ENCODE peak calls at places on chromosomes 11 and 22, in four cellular contexts. C is CD8-positive, alpha-beta T cell; J is psoas muscle; L is IMR-90. Q is an unnamed sample. For H3K4me1 and H3K9me3, the result is how much of the 10 kb centered on the place peaks cover.

GRCh38 chr11:118910309-118911112 is 15.2 kb downstream of the BCL9L start:
- DNase-seq in L (peak), J (peak), C (no peak), Q (peak)

GRCh38 chr11:124872280-124872679 is 7.0 kb downstream of the ROBO3 start:
- DNase-seq in C (no peak), J (no peak), L (no peak), Q (no peak)

GRCh38 chr11:63855975-63856374 is 17.1 kb downstream of the MARK2 start:
- DNase-seq in L (no peak), C (no peak), J (no peak), Q (peak)

GRCh38 chr11:1529286-1529685 is 42.7 kb upstream of the MOB2 start:
- DNase-seq in L (no peak), J (no peak), C (no peak), Q (no peak)

GRCh38 chr11:128802358-128802981 is 64.6 kb downstream of the KCNJ1 start:
- DNase-seq in J (no peak), L (no peak), C (no peak), Q (peak)

GRCh38 chr11:120603071-120603470 is 91.5 kb downstream of the GRIK4 start:
- DNase-seq in C (no peak), J (no peak), L (no peak), Q (no peak)

GRCh38 chr22:37045958-37046357 is 5.6 kb upstream of the KCTD17 start:
- DNase-seq in J (no peak), C (no peak), L (peak), Q (no peak)

GRCh38 chr22:31977141-31977781 is 32.9 kb downstream of the YWHAH start:
- DNase-seq in C (peak), L (peak), J (peak), Q (peak)

GRCh38 chr11:104731890-104732289 is 166.4 kb downstream of the CASP12 start:
- DNase-seq in C (no peak), J (no peak), L (no peak), Q (no peak)

GRCh38 chr11:1041471-1041870 is 5.0 kb upstream of the MUC6 start:
- DNase-seq in J (peak), L (no peak), C (no peak), Q (no peak)

GRCh38 chr11:12692238-12693074 is 18.2 kb downstream of the TEAD1 start:
- DNase-seq in L (peak), C (no peak), J (peak), Q (peak)

GRCh38 chr11:109112748-109113378 is 309.1 kb upstream of the C11orf87 start:
- DNase-seq in J (no peak), C (no peak), L (no peak), Q (no peak)

GRCh38 chr11:83785942-83786341 is 499.8 kb upstream of the CCDC90B start:
- DNase-seq in L (no peak), C (no peak), J (no peak), Q (no peak)

GRCh38 chr11:3123761-3124733 is 41.1 kb downstream of the OSBPL5 start:
- DNase-seq in C (no peak), L (peak), J (peak), Q (no peak)

GRCh38 chr22:46763051-46763705 is 728 bp downstream of the TBC1D22A start:
- DNase-seq in J (peak), C (peak), L (peak), Q (no peak)

GRCh38 chr22:47374901-47375575 is 612.6 kb downstream of the TBC1D22A start:
- DNase-seq in L (no peak), C (no peak), J (no peak), Q (no peak)

GRCh38 chr22:40203568-40203967 is 25.8 kb downstream of the TNRC6B start:
- DNase-seq in C (no peak), J (no peak), L (peak), Q (no peak)

GRCh38 chr22:40199223-40199622 is 21.5 kb downstream of the TNRC6B start:
- DNase-seq in L (no peak), C (no peak), J (no peak), Q (no peak)

GRCh38 chr22:40202225-40202944 is 24.7 kb downstream of the TNRC6B start:
- DNase-seq in J (no peak), L (peak), C (no peak), Q (no peak)

GRCh38 chr22:40199852-40200251 is 22.1 kb downstream of the TNRC6B start:
- DNase-seq in L (no peak), C (no peak), J (no peak), Q (no peak)

GRCh38 chr22:40200795-40201194 is 23.1 kb downstream of the TNRC6B start:
- DNase-seq in C (no peak), J (no peak), L (no peak), Q (no peak)
- H3K4me1 ChIP-seq in C (half or more), J (half or more), L (under half), Q (under half)

DNA sequence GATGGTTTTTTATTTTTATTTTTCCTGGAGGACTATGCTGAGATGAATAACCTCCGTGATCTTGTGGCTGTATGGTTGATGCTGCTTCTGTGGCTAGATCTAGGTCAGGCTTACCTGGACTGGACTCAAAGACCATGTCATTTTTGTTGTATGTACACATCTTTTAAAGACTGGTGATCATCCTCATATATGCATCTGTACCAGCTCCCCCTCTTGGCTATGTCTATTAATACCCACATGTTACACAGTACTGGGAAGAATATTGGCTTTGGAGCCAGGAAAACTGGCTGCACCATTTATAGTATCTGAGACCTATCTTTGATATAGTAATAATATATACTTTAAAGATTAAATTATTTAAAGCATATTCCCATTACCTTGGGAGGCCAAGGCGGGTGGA is 18.4 kb upstream of the PITPNB start:
- DNase-seq in C (no peak), L (no peak), J (no peak), Q (no peak)
- TF ChIP-seq CTCF in C (no peak), L (peak), J (no peak), Q (peak)

GRCh38 chr11:129975543-129975942 is 27.1 kb downstream of the PRDM10 start:
- DNase-seq in L (no peak), C (no peak), J (no peak), Q (no peak)

GRCh38 chr11:129973809-129974208 is 28.8 kb downstream of the PRDM10 start:
- DNase-seq in C (no peak), L (no peak), J (no peak), Q (peak)

GRCh38 chr11:129973068-129973467 is 29.6 kb downstream of the PRDM10 start:
- DNase-seq in C (no peak), L (no peak), J (no peak), Q (no peak)

GRCh38 chr11:129974237-129974636 is 28.4 kb downstream of the PRDM10 start:
- DNase-seq in J (no peak), C (no peak), L (peak), Q (no peak)

GRCh38 chr11:129974672-129975071 is 28.0 kb downstream of the PRDM10 start:
- DNase-seq in L (no peak), C (no peak), J (no peak), Q (no peak)
- H3K9me3 ChIP-seq in L (under half), C (under half), J (under half), Q (under half)

DNA sequence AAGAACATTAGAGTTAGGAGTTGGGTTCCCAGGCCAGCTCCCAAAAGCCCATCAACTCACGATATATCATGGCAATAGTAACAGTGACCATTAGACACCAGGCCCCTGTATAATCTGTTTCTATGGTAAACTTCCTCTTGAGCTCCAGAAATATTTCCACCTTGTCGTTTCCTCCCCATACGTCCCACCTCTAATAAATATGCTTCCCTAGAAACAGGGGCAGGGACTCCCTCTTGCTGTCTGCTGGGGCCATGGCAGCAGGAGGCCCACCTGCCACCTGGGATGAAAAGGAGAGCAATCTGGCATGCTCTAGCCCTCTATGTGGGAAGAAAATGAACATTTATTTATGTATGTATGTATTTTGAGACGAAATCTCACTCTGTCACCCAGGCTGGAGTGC is 32.2 kb upstream of the AMOTL1 start:
- DNase-seq in L (no peak), C (no peak), J (no peak), Q (no peak)
- H3K4me1 ChIP-seq in L (under half), C (under half), J (under half), Q (half or more)

DNA sequence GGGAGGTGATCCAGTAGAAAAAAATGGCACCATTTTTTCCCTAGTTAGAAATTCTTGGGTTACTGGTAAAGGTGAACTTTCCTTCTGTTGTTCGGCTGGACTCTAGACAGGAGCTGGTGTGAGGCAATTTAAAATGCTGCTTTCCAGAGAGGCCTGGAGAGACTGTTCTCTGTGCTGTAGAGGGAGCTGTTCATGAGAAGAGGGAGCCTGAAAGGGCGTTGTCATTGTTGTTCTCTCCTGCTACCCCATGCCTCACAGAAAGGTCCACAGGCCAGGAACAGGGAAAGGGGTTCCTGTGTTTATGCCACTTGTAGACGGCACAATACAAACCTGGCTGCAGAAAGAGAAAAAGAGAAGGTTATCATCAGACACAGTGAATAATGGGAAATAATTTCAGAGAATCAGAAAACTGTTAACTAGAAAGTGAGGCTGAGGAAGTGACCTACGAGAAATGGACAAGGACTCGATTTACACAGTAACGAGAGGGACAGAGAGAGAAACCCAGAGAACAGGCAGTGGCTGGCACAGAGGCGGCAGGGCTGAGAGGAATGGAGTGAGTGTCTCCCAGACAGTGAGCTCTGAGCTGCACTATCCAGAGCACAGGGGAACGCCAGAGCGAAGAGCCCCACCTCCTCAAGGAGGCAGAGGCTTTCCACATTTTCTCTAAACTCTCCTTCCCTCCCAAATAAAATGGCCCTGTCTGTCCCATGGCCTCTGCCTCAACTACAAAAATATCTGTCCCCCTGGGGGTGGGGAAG is 109.2 kb downstream of the RRM1 start:
- DNase-seq in J (no peak), C (no peak), L (no peak), Q (no peak)
- TF ChIP-seq CTCF in J (no peak), C (no peak), L (no peak), Q (peak)

GRCh38 chr22:49571326-49571725 is 256.3 kb downstream of the BRD1 start:
- DNase-seq in J (no peak), L (no peak), C (no peak), Q (no peak)
- H3K9me3 ChIP-seq in J (under half), L (half or more), C (under half), Q (under half)

DNA sequence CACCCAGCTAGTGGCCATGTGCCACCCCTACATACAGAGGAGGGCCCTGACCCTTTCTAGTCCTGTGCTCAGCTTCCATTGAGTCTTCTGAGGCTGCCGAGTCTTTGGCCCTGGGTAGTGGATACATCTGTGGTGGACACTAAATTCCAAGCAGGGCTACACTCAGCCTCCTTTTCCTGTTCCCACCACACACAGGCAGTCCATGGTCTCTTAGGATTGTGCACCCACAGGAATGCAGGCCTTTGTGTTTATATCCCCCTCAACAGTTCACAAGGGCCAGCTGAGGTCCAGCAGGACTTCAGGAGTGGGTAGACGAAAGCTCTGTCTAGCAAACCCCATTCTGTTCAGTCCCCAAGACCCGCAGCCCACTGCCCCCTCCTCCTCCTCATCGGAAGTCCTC is 91.7 kb downstream of the SWAP70 start:
- DNase-seq in L (peak), J (no peak), C (no peak), Q (no peak)
- H3K4me1 ChIP-seq in L (under half), J (under half), C (under half), Q (under half)